ENCODE peak calls at places on chromosome 2, in eight cellular contexts. K is GM13977, X is H9, G is progenitor cell of endocrine pancreas, O is transverse colon, T is Calu3, H is tibial artery, L is Panc1. J is an unnamed sample.

GRCh38 chr2:136325844-136326291 is 207.9 kb upstream of the CXCR4 start:
- DNase-seq in K (no peak), X (no peak), G (no peak), O (no peak), T (no peak), H (no peak), L (no peak), J (no peak)

GRCh38 chr2:118386636-118387302 is 298.5 kb downstream of the INSIG2 start:
- DNase-seq in K (no peak), X (no peak), G (no peak), O (no peak), T (no peak), H (no peak), L (no peak), J (no peak)

GRCh38 chr2:96203130-96204028 is 5.2 kb downstream of the STARD7 start:
- DNase-seq in K (peak), X (no peak), G (no peak), O (no peak), T (no peak), H (no peak), L (no peak), J (no peak)

GRCh38 chr2:68604077-68604476 is 39.3 kb upstream of the PROKR1 start:
- DNase-seq in K (no peak), X (no peak), G (no peak), O (no peak), T (no peak), H (no peak), L (no peak), J (no peak)

GRCh38 chr2:216713691-216714411 is 18.5 kb upstream of the IGFBP5 start:
- DNase-seq in K (no peak), X (no peak), G (no peak), O (no peak), T (no peak), H (peak), L (no peak), J (no peak)

GRCh38 chr2:156561326-156561725 is 125.1 kb downstream of the GPD2 start:
- DNase-seq in K (no peak), X (no peak), G (no peak), O (no peak), T (no peak), H (no peak), L (no peak), J (no peak)

GRCh38 chr2:177031435-177032222 is 181.0 kb upstream of the HNRNPA3 start:
- DNase-seq in K (no peak), X (no peak), G (no peak), O (no peak), T (no peak), H (no peak), L (no peak), J (no peak)

GRCh38 chr2:223943561-223944008 is 1.6 kb downstream of the WDFY1 start:
- DNase-seq in K (peak), X (no peak), G (no peak), O (peak), T (peak), H (no peak), L (no peak), J (no peak)

GRCh38 chr2:12778369-12778768 is 61.6 kb downstream of the TRIB2 start:
- DNase-seq in K (no peak), X (no peak), G (no peak), O (no peak), T (no peak), H (no peak), L (no peak), J (no peak)

GRCh38 chr2:195500878-195501277 is 156.1 kb upstream of the SLC39A10 start:
- DNase-seq in K (no peak), X (no peak), G (no peak), O (no peak), T (no peak), H (no peak), L (no peak), J (no peak)

GRCh38 chr2:119366161-119366648 is 429 bp downstream of the C2orf76 start:
- DNase-seq in K (peak), X (no peak), G (no peak), O (peak), T (no peak), H (no peak), L (no peak), J (no peak)

GRCh38 chr2:166104773-166105172 is 23.0 kb downstream of the SCN1A start:
- DNase-seq in K (no peak), X (no peak), G (no peak), O (no peak), T (no peak), H (no peak), L (no peak), J (no peak)

GRCh38 chr2:229734410-229734809 is 20.1 kb upstream of the DNER start:
- DNase-seq in K (no peak), X (no peak), G (no peak), O (no peak), T (no peak), H (no peak), L (no peak), J (no peak)

GRCh38 chr2:226838758-226839555 is 3.1 kb downstream of the RHBDD1 start:
- DNase-seq in K (peak), X (no peak), G (no peak), O (no peak), T (no peak), H (no peak), L (no peak), J (no peak)

GRCh38 chr2:157413342-157414035 is 30.4 kb downstream of the CYTIP start:
- DNase-seq in K (peak), X (no peak), G (no peak), O (no peak), T (no peak), H (no peak), L (no peak), J (no peak)

DNA sequence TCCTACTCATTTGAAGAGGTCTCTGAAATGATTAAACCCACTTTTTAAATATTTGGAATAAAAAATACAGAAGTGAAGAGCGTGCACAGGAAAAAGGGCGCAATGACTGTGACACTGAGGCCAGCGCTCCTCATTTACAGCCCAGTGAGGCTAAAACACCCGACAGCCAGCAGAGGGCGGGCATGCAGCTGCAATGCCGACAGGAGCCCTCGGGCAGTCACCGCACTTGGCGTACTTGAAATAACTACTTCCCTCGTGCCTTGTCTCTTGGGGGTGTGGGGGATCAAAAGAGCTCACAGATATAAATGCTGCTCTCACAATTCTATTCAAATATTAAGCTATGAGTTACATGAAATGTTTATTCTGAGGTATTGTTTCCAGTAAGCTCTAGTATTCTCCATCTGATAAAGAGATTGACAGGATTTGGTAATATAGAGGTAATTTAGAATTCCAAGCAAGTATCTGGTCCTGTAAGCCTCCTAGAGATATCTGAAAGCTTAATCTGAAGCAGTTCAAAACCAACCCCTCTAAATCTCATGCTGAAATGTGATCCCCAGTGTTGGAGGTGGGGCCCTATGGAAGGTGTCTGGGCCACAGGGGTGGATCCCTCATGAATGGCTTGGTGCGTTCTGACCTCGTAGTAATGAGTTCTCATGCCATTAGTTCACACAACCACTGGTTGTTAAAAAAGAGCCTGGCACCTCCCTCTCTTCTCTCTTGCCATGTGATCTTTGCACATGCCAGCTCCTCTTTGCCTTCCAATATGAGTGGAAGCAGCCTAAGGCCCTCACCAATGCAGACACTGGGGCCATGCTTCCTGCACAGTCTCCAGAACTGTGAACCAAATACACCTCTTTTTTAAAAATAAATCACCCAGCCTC is 93.6 kb downstream of the ZAP70 start:
- DNase-seq in K (peak), X (peak), G (peak), O (peak), T (peak), H (peak), L (peak), J (peak)
- TF ChIP-seq CTCF in K (peak), X (peak), G (peak), O (peak), T (peak), H (peak), L (peak), J (peak)

DNA sequence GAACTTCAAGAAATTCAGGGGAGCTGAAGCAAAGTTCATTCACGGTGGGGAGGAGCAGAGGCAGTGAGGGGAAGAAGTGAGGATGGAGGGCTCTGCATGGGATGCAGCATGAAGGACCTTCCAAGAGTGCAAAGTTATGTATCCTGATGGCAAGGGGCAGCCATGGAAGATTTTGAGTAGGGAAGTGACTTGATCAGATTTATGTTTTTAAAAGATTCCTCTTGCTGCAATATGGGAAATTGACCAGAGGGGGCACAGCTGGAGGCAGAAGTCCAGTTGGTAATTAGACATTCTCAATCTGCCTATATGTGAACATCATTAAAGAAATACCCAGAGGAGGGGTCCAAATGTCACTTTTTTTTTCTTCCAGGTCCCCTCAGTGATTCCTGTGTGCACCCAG is 21.5 kb upstream of the ANXA4 start:
- DNase-seq in K (no peak), X (no peak), G (no peak), O (no peak), T (peak), H (no peak), L (no peak), J (no peak)
- TF ChIP-seq CTCF in K (peak), X (peak), G (peak), O (no peak), T (no peak), H (no peak), L (peak), J (peak)

GRCh38 chr2:143431316-143431715 is 302.1 kb downstream of the ARHGAP15 start:
- DNase-seq in K (no peak), X (no peak), G (no peak), O (no peak), T (no peak), H (no peak), L (no peak), J (no peak)

GRCh38 chr2:143435112-143435511 is 305.9 kb downstream of the ARHGAP15 start:
- DNase-seq in K (no peak), X (no peak), G (no peak), O (no peak), T (no peak), H (no peak), L (no peak), J (no peak)

GRCh38 chr2:143433840-143434239 is 304.6 kb downstream of the ARHGAP15 start:
- DNase-seq in K (no peak), X (no peak), G (no peak), O (no peak), T (no peak), H (no peak), L (no peak), J (no peak)

GRCh38 chr2:143434445-143434844 is 305.2 kb downstream of the ARHGAP15 start:
- DNase-seq in K (no peak), X (no peak), G (no peak), O (no peak), T (no peak), H (no peak), L (no peak), J (no peak)

GRCh38 chr2:143433158-143433557 is 303.9 kb downstream of the ARHGAP15 start:
- DNase-seq in K (no peak), X (no peak), G (no peak), O (no peak), T (no peak), H (no peak), L (no peak), J (no peak)
- TF ChIP-seq CTCF in K (no peak), X (peak), G (no peak), O (no peak), T (no peak), H (peak), L (no peak), J (peak)

DNA sequence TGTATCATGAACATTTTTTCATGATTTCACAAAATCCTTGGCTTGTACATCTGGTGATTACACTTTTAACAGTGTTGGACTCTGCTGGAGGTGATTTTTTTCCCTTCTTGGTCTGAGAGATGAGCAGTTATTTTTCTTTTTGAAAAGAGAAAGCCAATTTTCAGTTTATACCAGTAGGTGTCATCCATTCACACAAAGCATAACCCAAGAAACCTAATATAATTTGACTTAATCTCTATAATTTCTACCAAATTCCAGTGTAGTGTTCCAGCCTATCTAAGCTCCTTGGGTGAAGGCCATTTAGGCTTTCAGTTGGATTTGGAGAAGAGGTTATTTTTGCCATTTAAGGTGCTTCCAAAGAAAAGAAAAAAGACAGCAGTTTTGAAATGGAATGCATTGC is 7.7 kb upstream of the ICOS start:
- DNase-seq in K (no peak), X (no peak), G (no peak), O (no peak), T (no peak), H (no peak), L (no peak), J (no peak)
- TF ChIP-seq CTCF in K (peak), X (peak), G (peak), O (peak), T (no peak), H (peak), L (peak), J (peak)

GRCh38 chr2:2188344-2189111 is 142.5 kb downstream of the MYT1L start:
- DNase-seq in K (no peak), X (no peak), G (no peak), O (no peak), T (no peak), H (no peak), L (no peak), J (no peak)

GRCh38 chr2:2187196-2187595 is 143.9 kb downstream of the MYT1L start:
- DNase-seq in K (no peak), X (no peak), G (no peak), O (no peak), T (no peak), H (no peak), L (no peak), J (no peak)

GRCh38 chr2:2191110-2191707 is 139.9 kb downstream of the MYT1L start:
- DNase-seq in K (no peak), X (no peak), G (no peak), O (no peak), T (no peak), H (no peak), L (no peak), J (no peak)

GRCh38 chr2:2189112-2189398 is 142.0 kb downstream of the MYT1L start:
- DNase-seq in K (no peak), X (no peak), G (no peak), O (no peak), T (no peak), H (no peak), L (no peak), J (no peak)

DNA sequence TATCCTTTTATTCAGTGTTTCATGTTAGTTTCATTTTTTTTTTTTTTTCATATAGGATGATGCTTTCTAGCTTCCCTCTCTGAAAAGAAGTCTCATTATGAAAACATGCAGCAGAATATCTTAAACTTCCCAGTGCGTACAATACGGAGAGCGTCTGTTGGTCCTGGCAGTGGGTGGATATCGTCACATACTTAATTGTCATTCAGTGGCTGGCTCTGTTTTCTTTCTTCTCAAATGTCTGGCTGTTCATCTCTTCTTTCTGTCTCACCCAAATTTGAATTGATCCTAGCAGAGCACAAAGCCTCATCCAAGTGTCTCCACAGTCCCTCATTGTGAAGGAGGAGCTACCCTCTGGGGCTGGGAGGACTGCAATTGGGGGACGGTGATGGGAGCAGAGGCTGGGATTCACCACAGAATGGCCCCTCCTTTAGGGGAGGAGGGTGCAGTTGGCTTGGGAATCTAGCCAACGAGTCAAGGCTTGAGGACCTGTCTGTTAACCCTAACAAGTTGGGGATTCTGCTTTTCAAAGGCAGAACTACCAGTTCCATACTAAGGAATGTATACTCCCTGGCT is 138.6 kb downstream of the MYT1L start:
- DNase-seq in K (no peak), X (no peak), G (no peak), O (no peak), T (no peak), H (no peak), L (no peak), J (no peak)
- TF ChIP-seq CTCF in K (no peak), X (no peak), G (no peak), O (no peak), T (no peak), H (no peak), L (no peak), J (no peak)

GRCh38 chr2:212181646-212182045 is 357.0 kb downstream of the ERBB4 start:
- DNase-seq in K (no peak), X (no peak), G (no peak), O (no peak), T (no peak), H (no peak), L (no peak), J (no peak)

GRCh38 chr2:212173771-212174510 is 364.7 kb downstream of the ERBB4 start:
- DNase-seq in K (no peak), X (no peak), G (no peak), O (no peak), T (no peak), H (no peak), L (no peak), J (no peak)

GRCh38 chr2:212176151-212176550 is 362.5 kb downstream of the ERBB4 start:
- DNase-seq in K (no peak), X (no peak), G (no peak), O (no peak), T (no peak), H (no peak), L (no peak), J (no peak)

GRCh38 chr2:212180684-212181083 is 357.9 kb downstream of the ERBB4 start:
- DNase-seq in K (no peak), X (no peak), G (no peak), O (no peak), T (no peak), H (no peak), L (no peak), J (no peak)

DNA sequence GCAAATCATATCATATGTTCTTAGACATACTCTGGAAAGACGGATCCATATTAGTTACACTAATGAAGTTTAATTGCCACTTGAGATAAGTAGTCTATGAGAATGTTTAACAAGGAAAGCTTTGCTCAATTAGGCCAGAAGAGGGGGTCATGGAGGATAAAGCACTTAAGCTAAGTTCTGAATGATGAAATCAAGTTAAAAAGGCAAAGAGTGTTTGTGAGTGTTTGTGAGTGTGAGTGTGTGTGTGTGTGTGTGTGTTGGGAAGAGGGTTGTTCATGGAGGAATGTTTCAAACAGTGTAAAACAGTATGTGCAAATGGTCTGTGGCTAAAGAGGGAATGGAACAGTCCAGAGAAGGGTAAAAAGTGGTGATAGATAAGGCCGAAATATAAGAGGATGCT is 360.9 kb downstream of the ERBB4 start:
- DNase-seq in K (no peak), X (no peak), G (no peak), O (no peak), T (no peak), H (no peak), L (no peak), J (no peak)
- TF ChIP-seq CTCF in K (no peak), X (peak), G (no peak), O (no peak), T (peak), H (no peak), L (no peak), J (no peak)

GRCh38 chr2:188512456-188512855 is 220.8 kb downstream of the GULP1 start:
- DNase-seq in K (no peak), X (no peak), G (no peak), O (no peak), T (no peak), H (no peak), L (no peak), J (no peak)
- TF ChIP-seq CTCF in K (peak), X (peak), G (peak), O (peak), T (no peak), H (peak), L (peak), J (peak)

DNA sequence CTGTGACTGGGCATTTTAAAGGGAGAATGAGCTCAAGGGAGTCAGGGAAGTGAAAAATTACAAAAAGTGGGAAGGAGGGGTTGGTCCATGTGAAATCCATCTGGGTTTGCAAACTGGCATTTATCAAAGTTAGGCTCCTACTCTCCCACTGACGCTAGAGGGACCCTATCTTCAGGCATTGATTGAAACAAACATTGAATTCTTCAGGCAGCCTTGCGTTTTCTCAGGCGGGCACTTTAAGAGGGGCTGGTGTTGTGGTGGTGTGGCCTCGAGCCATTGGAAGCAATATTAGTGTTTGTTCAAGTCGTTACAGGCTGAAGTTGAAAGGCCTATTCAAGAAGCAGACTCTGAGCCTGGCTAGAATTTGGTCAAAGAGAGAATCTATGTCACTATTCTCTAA is 36.6 kb downstream of the STON1 start:
- DNase-seq in K (no peak), X (no peak), G (no peak), O (no peak), T (no peak), H (no peak), L (no peak), J (no peak)
- TF ChIP-seq CTCF in K (no peak), X (peak), G (peak), O (no peak), T (no peak), H (peak), L (peak), J (peak)

GRCh38 chr2:234996041-234996440 is 44.2 kb downstream of the SH3BP4 start:
- DNase-seq in K (no peak), X (no peak), G (no peak), O (no peak), T (no peak), H (no peak), L (no peak), J (no peak)
- TF ChIP-seq CTCF in K (no peak), X (no peak), G (no peak), O (no peak), T (no peak), H (no peak), L (no peak), J (no peak)

J was measured in upper lobe of right lung.